ENCODE peak calls at places on chromosomes 6 and 20, in ten cellular contexts. L is vagina; Y is activated naive CD4-positive, alpha-beta T cell treated with Interleukin-2 at 50 U/mL for 16 hours; I is RWPE1; R is activated CD4-positive, CD25-positive, alpha-beta regulatory T cell; P is pancreas; T is Ammon's horn; D is EL; W is cardiac muscle cell; Q is CD4-positive, CD25-positive, alpha-beta regulatory T cell. O is an unnamed sample.

GRCh38 chr6:16275230-16275574 is 36.8 kb downstream of the GMPR start:
- DNase-seq in L (no peak), Y (no peak), I (no peak), R (no peak), P (peak), T (no peak), D (no peak), W (no peak), Q (no peak), O (no peak)

GRCh38 chr6:40477246-40478126 is 109.7 kb downstream of the LRFN2 start:
- DNase-seq in L (no peak), Y (no peak), I (no peak), R (no peak), P (no peak), T (peak), D (no peak), W (no peak), Q (peak), O (no peak)

GRCh38 chr6:159682265-159682664 is 10.8 kb downstream of the SOD2 start:
- DNase-seq in L (no peak), Y (no peak), I (no peak), R (no peak), P (no peak), T (no peak), D (no peak), W (no peak), Q (no peak), O (no peak)

GRCh38 chr20:11822116-11822794 is 95.4 kb upstream of the BTBD3 start:
- DNase-seq in L (no peak), Y (no peak), I (no peak), R (no peak), P (no peak), T (no peak), D (no peak), W (no peak), Q (no peak), O (no peak)

GRCh38 chr6:53023323-53023722 is 28.2 kb upstream of the GSTA4 start:
- DNase-seq in L (no peak), Y (no peak), I (no peak), R (no peak), P (no peak), T (peak), D (no peak), W (no peak), Q (no peak), O (no peak)

GRCh38 chr6:79672631-79673065 is 41.5 kb downstream of the SH3BGRL2 start:
- DNase-seq in L (no peak), Y (no peak), I (peak), R (no peak), P (no peak), T (no peak), D (peak), W (peak), Q (peak), O (no peak)

GRCh38 chr6:69294407-69294806 is 502.4 kb downstream of the LMBRD1 start:
- DNase-seq in L (no peak), Y (no peak), I (no peak), R (no peak), P (no peak), T (peak), D (no peak), W (no peak), Q (no peak), O (no peak)

GRCh38 chr6:125747589-125748533 is 1.6 kb upstream of the HEY2 start:
- DNase-seq in L (no peak), Y (peak), I (peak), R (no peak), P (peak), T (peak), D (peak), W (peak), Q (peak), O (peak)

GRCh38 chr6:131779304-131779703 is 28.5 kb upstream of the ENPP1 start:
- DNase-seq in L (no peak), Y (no peak), I (no peak), R (no peak), P (no peak), T (no peak), D (no peak), W (no peak), Q (no peak), O (no peak)

GRCh38 chr6:52284131-52284459 is 447 bp downstream of the MCM3 start:
- DNase-seq in L (peak), Y (no peak), I (peak), R (no peak), P (peak), T (peak), D (peak), W (no peak), Q (no peak), O (peak)

GRCh38 chr20:24492031-24492607 is 22.7 kb downstream of the SYNDIG1 start:
- DNase-seq in L (peak), Y (no peak), I (no peak), R (no peak), P (no peak), T (no peak), D (no peak), W (no peak), Q (no peak), O (no peak)

GRCh38 chr6:54193560-54193959 is 82.3 kb downstream of the MLIP start:
- DNase-seq in L (no peak), Y (no peak), I (no peak), R (no peak), P (no peak), T (no peak), D (no peak), W (no peak), Q (no peak), O (no peak)

GRCh38 chr20:17782768-17783167 is 83.0 kb downstream of the BANF2 start:
- DNase-seq in L (no peak), Y (no peak), I (no peak), R (no peak), P (no peak), T (no peak), D (no peak), W (no peak), Q (no peak), O (no peak)

GRCh38 chr6:108633436-108633835 is 72.7 kb downstream of the FOXO3 start:
- DNase-seq in L (no peak), Y (no peak), I (no peak), R (no peak), P (no peak), T (peak), D (no peak), W (no peak), Q (no peak), O (no peak)

GRCh38 chr6:134046054-134046453 is 6.4 kb downstream of the SLC2A12 start:
- DNase-seq in L (no peak), Y (no peak), I (no peak), R (no peak), P (no peak), T (no peak), D (no peak), W (no peak), Q (no peak), O (no peak)

GRCh38 chr6:65448806-65449397 is 258.1 kb downstream of the EYS start:
- DNase-seq in L (no peak), Y (no peak), I (no peak), R (no peak), P (no peak), T (peak), D (no peak), W (no peak), Q (no peak), O (no peak)

GRCh38 chr20:14093652-14094051 is 98.3 kb downstream of the MACROD2 start:
- DNase-seq in L (no peak), Y (no peak), I (no peak), R (no peak), P (peak), T (no peak), D (no peak), W (no peak), Q (no peak), O (no peak)

GRCh38 chr6:157410088-157410487 is 29.1 kb downstream of the ZDHHC14 start:
- DNase-seq in L (no peak), Y (no peak), I (no peak), R (no peak), P (no peak), T (no peak), D (peak), W (no peak), Q (no peak), O (no peak)

GRCh38 chr6:42742116-42742894 is 3.6 kb downstream of the TBCC start:
- DNase-seq in L (no peak), Y (no peak), I (peak), R (no peak), P (no peak), T (peak), D (peak), W (peak), Q (no peak), O (no peak)

GRCh38 chr20:18055261-18055660 is 2.5 kb downstream of the OVOL2 start:
- DNase-seq in L (no peak), Y (no peak), I (no peak), R (no peak), P (no peak), T (no peak), D (no peak), W (no peak), Q (no peak), O (peak)

GRCh38 chr6:79079425-79080130 is 1.5 kb upstream of the PHIP start:
- DNase-seq in L (no peak), Y (no peak), I (no peak), R (no peak), P (no peak), T (peak), D (peak), W (peak), Q (no peak), O (no peak)

GRCh38 chr20:29079769-29080690 is 2177.4 kb upstream of the DEFB115 start:
- DNase-seq in L (no peak), Y (no peak), I (no peak), R (no peak), P (no peak), T (no peak), D (no peak), W (peak), Q (no peak), O (peak)

GRCh38 chr20:17524551-17524950 is 6.6 kb downstream of the BFSP1 start:
- DNase-seq in L (no peak), Y (no peak), I (no peak), R (no peak), P (no peak), T (no peak), D (no peak), W (no peak), Q (no peak), O (peak)

GRCh38 chr20:62238569-62239277 is 402 bp downstream of the OSBPL2 start:
- DNase-seq in L (no peak), Y (peak), I (peak), R (no peak), P (peak), T (no peak), D (no peak), W (no peak), Q (peak), O (peak)

GRCh38 chr20:49768204-49769124 is 44.2 kb upstream of the SLC9A8 start:
- DNase-seq in L (peak), Y (no peak), I (peak), R (no peak), P (peak), T (no peak), D (peak), W (peak), Q (peak), O (peak)

GRCh38 chr20:20743511-20744169 is 31.2 kb upstream of the RALGAPA2 start:
- DNase-seq in L (no peak), Y (no peak), I (no peak), R (no peak), P (peak), T (peak), D (no peak), W (peak), Q (no peak), O (no peak)

GRCh38 chr6:23446394-23447001 is 679.5 kb upstream of the NRSN1 start:
- DNase-seq in L (no peak), Y (no peak), I (peak), R (no peak), P (no peak), T (peak), D (peak), W (peak), Q (no peak), O (no peak)

GRCh38 chr6:156618600-156619205 is 158.5 kb upstream of the ARID1B start:
- DNase-seq in L (no peak), Y (no peak), I (no peak), R (no peak), P (no peak), T (no peak), D (no peak), W (no peak), Q (no peak), O (no peak)